ENCODE peak calls at places on chromosome 20, in six cellular contexts. U, Y, O, I, J and N are unnamed samples.

GRCh38 chr20:35339007-35339406 is 46.8 kb upstream of the FAM83C start:
- DNase-seq in Y (no peak), J (peak), U (no peak), I (peak), O (peak), N (no peak)

GRCh38 chr20:61662946-61663460 is 402.7 kb downstream of the TAF4 start:
- DNase-seq in J (no peak), Y (no peak), I (no peak), O (no peak), U (no peak), N (no peak)

GRCh38 chr20:1828786-1829131 is 66.4 kb upstream of the SIRPA start:
- DNase-seq in I (no peak), J (no peak), O (no peak), Y (no peak), U (no peak), N (no peak)

GRCh38 chr20:57814529-57814928 is 104.7 kb upstream of the PMEPA1 start:
- DNase-seq in Y (no peak), J (no peak), U (no peak), I (no peak), O (no peak), N (peak)

GRCh38 chr20:15236812-15237211 is 899.4 kb upstream of the FLRT3 start:
- DNase-seq in I (peak), O (no peak), Y (peak), U (no peak), J (peak), N (peak)

GRCh38 chr20:63401384-63402110 is 40.4 kb upstream of the CHRNA4 start:
- DNase-seq in J (no peak), Y (no peak), U (no peak), O (no peak), I (no peak), N (no peak)

GRCh38 chr20:46022411-46023147 is 6.4 kb upstream of the SLC12A5 start:
- DNase-seq in J (peak), U (peak), I (peak), O (no peak), Y (no peak), N (peak)

GRCh38 chr20:2816583-2817340 is 598 bp downstream of the TMEM239 start:
- DNase-seq in Y (no peak), U (no peak), I (no peak), J (no peak), O (no peak), N (no peak)

GRCh38 chr20:760751-761417 is 7.4 kb downstream of the SLC52A3 start:
- DNase-seq in I (no peak), O (no peak), J (peak), U (no peak), Y (peak), N (peak)

GRCh38 chr20:48740269-48740603 is 87.6 kb downstream of the PREX1 start:
- DNase-seq in Y (no peak), U (no peak), I (no peak), O (no peak), J (no peak), N (no peak)

GRCh38 chr20:15875446-15875845 is 697.8 kb downstream of the KIF16B start:
- DNase-seq in I (no peak), J (no peak), U (no peak), O (no peak), Y (no peak), N (peak)

GRCh38 chr20:43029161-43029560 is 160.5 kb downstream of the PTPRT start:
- DNase-seq in Y (no peak), I (no peak), J (no peak), O (no peak), U (no peak), N (no peak)

GRCh38 chr20:3922983-3923339 is 33.8 kb downstream of the PANK2 start:
- DNase-seq in J (no peak), O (no peak), Y (no peak), I (no peak), U (no peak), N (no peak)

GRCh38 chr20:47353697-47354387 is 2.7 kb downstream of the ZMYND8 start:
- DNase-seq in J (peak), O (no peak), Y (no peak), I (no peak), U (no peak), N (no peak)

GRCh38 chr20:4014031-4014474 is 1.3 kb downstream of the RNF24 start:
- DNase-seq in J (peak), O (peak), I (peak), Y (peak), U (no peak), N (peak)

GRCh38 chr20:12989586-12989985 is 19.2 kb upstream of the SPTLC3 start:
- DNase-seq in I (no peak), O (no peak), U (no peak), Y (no peak), J (no peak), N (no peak)

GRCh38 chr20:62365814-62366369 is 1.2 kb downstream of the LAMA5 start:
- DNase-seq in J (no peak), O (no peak), U (peak), I (no peak), Y (no peak), N (no peak)

GRCh38 chr20:61314326-61315010 is 62.4 kb downstream of the CDH4 start:
- DNase-seq in I (no peak), Y (no peak), O (no peak), J (no peak), U (no peak), N (no peak)

GRCh38 chr20:24840121-24840713 is 108.9 kb upstream of the CST7 start:
- DNase-seq in I (peak), J (no peak), Y (no peak), U (no peak), O (no peak), N (no peak)

GRCh38 chr20:47574616-47575401 is 73.1 kb downstream of the NCOA3 start:
- DNase-seq in I (no peak), O (no peak), U (no peak), J (peak), Y (no peak), N (no peak)

GRCh38 chr20:5020760-5021159 is 19.4 kb upstream of the SLC23A2 start:
- DNase-seq in I (no peak), J (no peak), O (no peak), Y (no peak), U (no peak), N (no peak)

GRCh38 chr20:1122388-1123315 is 4.2 kb downstream of the PSMF1 start:
- DNase-seq in Y (no peak), U (peak), O (peak), J (peak), I (peak), N (no peak)

GRCh38 chr20:51500936-51501335 is 41.6 kb downstream of the NFATC2 start:
- DNase-seq in Y (no peak), I (no peak), U (no peak), J (no peak), O (no peak), N (no peak)

GRCh38 chr20:38222231-38222922 is 38.2 kb downstream of the KIAA1755 start:
- DNase-seq in O (no peak), U (peak), I (peak), Y (peak), J (peak), N (peak)

GRCh38 chr20:38223743-38224100 is 36.8 kb downstream of the KIAA1755 start:
- DNase-seq in O (no peak), J (no peak), U (no peak), Y (no peak), I (no peak), N (no peak)

GRCh38 chr20:38224534-38224933 is 36.0 kb downstream of the KIAA1755 start:
- DNase-seq in I (no peak), O (no peak), U (no peak), Y (no peak), J (no peak), N (no peak)

GRCh38 chr20:38221041-38221589 is 39.4 kb downstream of the KIAA1755 start:
- DNase-seq in Y (peak), O (no peak), J (peak), I (peak), U (peak), N (peak)

DNA sequence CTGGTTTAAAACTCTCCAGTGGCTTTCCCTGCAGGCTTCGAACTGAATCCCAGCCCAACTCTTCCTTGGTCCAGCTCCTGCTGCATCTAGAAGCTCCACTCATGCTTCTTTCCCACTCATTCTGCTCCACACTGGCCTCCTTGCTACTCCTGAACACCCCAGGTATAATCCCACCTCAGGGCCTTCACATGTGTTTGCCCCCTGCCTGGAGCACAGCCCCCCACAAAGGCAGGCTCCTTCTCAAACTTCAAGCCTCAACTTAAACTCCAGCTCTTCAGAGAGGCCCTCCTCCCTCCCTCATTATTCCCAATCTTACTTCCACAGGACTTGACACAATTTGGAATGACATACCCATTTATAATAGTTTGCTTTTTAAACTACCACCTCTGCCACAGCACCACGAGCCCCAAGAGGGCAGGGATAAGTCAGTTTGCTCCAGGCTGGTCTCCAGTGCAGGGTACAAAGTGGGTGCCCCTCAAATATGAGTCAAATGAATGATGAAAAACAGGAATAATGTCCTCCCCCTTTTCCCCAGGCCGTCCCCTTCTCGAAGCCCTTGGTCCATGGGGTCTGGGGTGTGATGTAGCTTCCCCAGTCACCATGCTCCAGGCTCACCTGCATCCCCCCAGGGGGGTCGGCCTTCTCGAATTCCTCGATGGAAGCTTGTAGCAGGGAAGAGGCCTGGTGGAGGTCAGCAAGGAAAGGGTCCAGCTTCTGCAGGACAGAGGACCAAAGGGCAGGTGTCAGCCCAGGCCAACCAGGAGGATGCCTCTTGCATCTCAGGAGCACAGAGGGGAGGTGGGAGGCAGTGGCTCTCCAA is 37.4 kb downstream of the KIAA1755 start:
- DNase-seq in Y (no peak), I (no peak), J (no peak), U (no peak), O (no peak), N (no peak)
- TF ChIP-seq CTCF in Y (no peak), I (no peak), J (no peak), U (peak), O (no peak), N (no peak)

GRCh38 chr20:23265226-23265625 is 85.4 kb upstream of the NXT1 start:
- DNase-seq in I (no peak), Y (no peak), O (no peak), J (peak), U (no peak), N (peak)
- TF ChIP-seq CTCF in I (no peak), Y (no peak), O (no peak), J (peak), U (no peak), N (no peak)

GRCh38 chr20:33840759-33841438 is 29.8 kb downstream of the CHMP4B start:
- DNase-seq in Y (no peak), J (no peak), O (no peak), U (no peak), I (no peak), N (no peak)

GRCh38 chr20:33839591-33839990 is 28.4 kb downstream of the CHMP4B start:
- DNase-seq in J (no peak), O (no peak), Y (no peak), I (no peak), U (peak), N (peak)

GRCh38 chr20:33837096-33837830 is 26.1 kb downstream of the CHMP4B start:
- DNase-seq in O (no peak), J (no peak), U (no peak), Y (no peak), I (no peak), N (no peak)

GRCh38 chr20:33835773-33836172 is 24.6 kb downstream of the CHMP4B start:
- DNase-seq in I (peak), Y (no peak), O (no peak), U (no peak), J (no peak), N (no peak)

GRCh38 chr20:33838035-33838864 is 27.1 kb downstream of the CHMP4B start:
- DNase-seq in Y (no peak), U (no peak), J (no peak), I (no peak), O (no peak), N (no peak)
- TF ChIP-seq CTCF in Y (no peak), U (no peak), J (peak), I (no peak), O (no peak), N (no peak)

DNA sequence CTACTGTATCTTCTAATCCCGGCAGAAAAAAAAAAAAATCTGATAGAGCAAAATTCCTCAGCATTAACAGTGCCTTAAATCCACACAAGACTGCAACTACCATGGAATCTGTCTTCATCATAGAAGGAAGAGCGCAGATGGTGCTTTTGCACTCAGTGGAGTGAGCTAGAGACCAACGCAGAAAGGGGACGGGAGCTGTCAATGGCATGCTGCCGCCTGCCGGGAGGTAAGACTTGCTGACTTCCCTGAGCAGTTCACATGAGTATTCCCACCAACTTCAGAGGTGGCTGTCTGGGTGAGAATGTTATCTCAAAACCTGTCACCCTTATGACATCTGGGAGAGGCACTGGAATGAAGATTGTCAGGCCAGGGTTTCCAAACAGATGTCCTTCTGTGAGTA is 35.6 kb downstream of the DZANK1 start:
- DNase-seq in O (no peak), I (no peak), U (no peak), J (no peak), Y (no peak), N (peak)
- TF ChIP-seq CTCF in O (no peak), I (no peak), U (peak), J (no peak), Y (no peak), N (no peak)

GRCh38 chr20:40706977-40707582 is 18.0 kb upstream of the MAFB start:
- DNase-seq in I (no peak), Y (peak), U (no peak), J (no peak), O (no peak), N (no peak)
- TF ChIP-seq CTCF in I (no peak), Y (peak), U (no peak), J (peak), O (no peak), N (no peak)